ENCODE peak calls at places on chromosomes 1 and 21, in six cellular contexts. U is osteoblast; F is esophagus squamous epithelium; P is CD4-positive, alpha-beta memory T cell; M is HCT116; H is sigmoid colon. Z is an unnamed sample. For H3K4me1, the result is how much of the 10 kb centered on the place peaks cover.

GRCh38 chr1:153494976-153495535 is 34.6 kb upstream of the S100A7 start:
- DNase-seq in U (no peak), F (no peak), P (peak), M (peak), H (peak), Z (peak)

GRCh38 chr1:241950390-241950789 is 7.2 kb upstream of the BECN2 start:
- DNase-seq in U (no peak), F (no peak), P (no peak), M (no peak), H (no peak), Z (no peak)

GRCh38 chr21:46639489-46640386 is 4.3 kb downstream of the PRMT2 start:
- DNase-seq in U (no peak), F (no peak), P (peak), M (no peak), H (no peak), Z (peak)

GRCh38 chr1:8040586-8040985 is 14.5 kb upstream of the ERRFI1 start:
- DNase-seq in U (peak), F (peak), P (no peak), M (peak), H (peak), Z (no peak)

GRCh38 chr1:118077331-118078055 is 107.5 kb downstream of the SPAG17 start:
- DNase-seq in U (peak), F (no peak), P (no peak), M (peak), H (no peak), Z (peak)

GRCh38 chr1:11052839-11053757 is 6.1 kb upstream of the MASP2 start:
- DNase-seq in U (peak), F (no peak), P (no peak), M (no peak), H (no peak), Z (no peak)

GRCh38 chr1:27575861-27576331 is 28.0 kb downstream of the AHDC1 start:
- DNase-seq in U (peak), F (no peak), P (no peak), M (no peak), H (peak), Z (peak)

GRCh38 chr1:186927884-186928283 is 99.1 kb downstream of the PLA2G4A start:
- DNase-seq in U (no peak), F (no peak), P (no peak), M (no peak), H (no peak), Z (no peak)

GRCh38 chr1:63321061-63321787 is 1.1 kb upstream of the FOXD3 start:
- DNase-seq in U (peak), F (no peak), P (no peak), M (no peak), H (no peak), Z (no peak)

GRCh38 chr1:184792450-184792969 is 37.9 kb upstream of the EDEM3 start:
- DNase-seq in U (peak), F (no peak), P (no peak), M (peak), H (peak), Z (peak)

GRCh38 chr1:247375747-247376146 is 40.2 kb upstream of the NLRP3 start:
- DNase-seq in U (no peak), F (no peak), P (no peak), M (no peak), H (no peak), Z (no peak)

GRCh38 chr1:156247460-156248322 is at the start of gene PAQR6:
- DNase-seq in U (peak), F (no peak), P (no peak), M (no peak), H (peak), Z (no peak)

GRCh38 chr1:219945795-219946194 is 17.4 kb upstream of the SLC30A10 start:
- DNase-seq in U (no peak), F (no peak), P (no peak), M (no peak), H (no peak), Z (no peak)

GRCh38 chr1:20988030-20988825 is 188.5 kb downstream of the EIF4G3 start:
- DNase-seq in U (no peak), F (no peak), P (no peak), M (no peak), H (no peak), Z (no peak)

GRCh38 chr21:15752763-15753407 is 23.1 kb downstream of the USP25 start:
- DNase-seq in U (no peak), F (no peak), P (no peak), M (no peak), H (no peak), Z (no peak)

GRCh38 chr21:33028759-33029511 is 3.2 kb downstream of the OLIG2 start:
- DNase-seq in U (peak), F (no peak), P (peak), M (no peak), H (peak), Z (no peak)

GRCh38 chr1:38175062-38175461 is 128.5 kb upstream of the POU3F1 start:
- DNase-seq in U (no peak), F (no peak), P (no peak), M (no peak), H (no peak), Z (no peak)

GRCh38 chr1:181514298-181515290 is 31.3 kb downstream of the CACNA1E start:
- DNase-seq in U (no peak), F (no peak), P (no peak), M (no peak), H (no peak), Z (peak)

GRCh38 chr1:165899461-165899941 is 72.1 kb downstream of the UCK2 start:
- DNase-seq in U (peak), F (no peak), P (no peak), M (no peak), H (no peak), Z (no peak)

GRCh38 chr1:32925360-32926142 is 24.4 kb upstream of the TMEM54 start:
- DNase-seq in U (peak), F (no peak), P (peak), M (no peak), H (no peak), Z (peak)

GRCh38 chr1:21693732-21694131 is 24.6 kb upstream of the RAP1GAP start:
- DNase-seq in U (no peak), F (no peak), P (no peak), M (no peak), H (no peak), Z (no peak)

GRCh38 chr1:32068891-32069590 is 3.7 kb upstream of the TMEM39B start:
- DNase-seq in U (peak), F (no peak), P (no peak), M (no peak), H (no peak), Z (peak)

GRCh38 chr1:232377494-232377770 is 252.5 kb downstream of the SIPA1L2 start:
- DNase-seq in U (no peak), F (no peak), P (no peak), M (peak), H (peak), Z (no peak)

GRCh38 chr1:108570128-108570527 is 10.2 kb downstream of the EEIG2 start:
- DNase-seq in U (no peak), F (no peak), P (peak), M (peak), H (no peak), Z (peak)

GRCh38 chr1:234309598-234310459 is 63.4 kb upstream of the COA6 start:
- DNase-seq in U (peak), F (no peak), P (peak), M (peak), H (no peak), Z (peak)

GRCh38 chr21:35989185-35989735 is 71.1 kb downstream of the SETD4 start:
- DNase-seq in U (peak), F (no peak), P (no peak), M (no peak), H (no peak), Z (peak)

GRCh38 chr1:28115267-28115666 is 26.9 kb upstream of the EYA3 start:
- DNase-seq in U (no peak), F (no peak), P (peak), M (no peak), H (no peak), Z (peak)

GRCh38 chr1:177902151-177902765 is 67.6 kb downstream of the SEC16B start:
- DNase-seq in U (no peak), F (no peak), P (no peak), M (no peak), H (no peak), Z (no peak)

GRCh38 chr1:152957561-152957960 is 10.6 kb downstream of the SPRR5 start:
- DNase-seq in U (no peak), F (no peak), P (no peak), M (no peak), H (no peak), Z (no peak)

GRCh38 chr1:2343023-2343935 is 48.1 kb downstream of the MORN1 start:
- DNase-seq in U (no peak), F (no peak), P (no peak), M (no peak), H (no peak), Z (no peak)

GRCh38 chr1:1894354-1895049 is 3.6 kb upstream of the GNB1 start:
- DNase-seq in U (peak), F (no peak), P (no peak), M (no peak), H (peak), Z (no peak)

GRCh38 chr1:21887216-21887736 is 49.8 kb downstream of the HSPG2 start:
- DNase-seq in U (no peak), F (no peak), P (no peak), M (no peak), H (no peak), Z (no peak)

GRCh38 chr1:223667484-223668182 is 2.1 kb upstream of the CAPN8 start:
- DNase-seq in U (peak), F (no peak), P (no peak), M (no peak), H (no peak), Z (no peak)

GRCh38 chr1:7069888-7070287 is 284.6 kb downstream of the CAMTA1 start:
- DNase-seq in U (peak), F (no peak), P (no peak), M (no peak), H (no peak), Z (peak)

GRCh38 chr1:175217674-175218073 is 25.1 kb upstream of the KIAA0040 start:
- DNase-seq in U (no peak), F (no peak), P (no peak), M (no peak), H (no peak), Z (no peak)

GRCh38 chr1:62188111-62188510 is 6.5 kb upstream of the L1TD1 start:
- DNase-seq in U (no peak), F (no peak), P (no peak), M (no peak), H (no peak), Z (no peak)

GRCh38 chr21:39845581-39846130 is 21.6 kb upstream of the PCP4 start:
- DNase-seq in U (no peak), F (no peak), P (no peak), M (no peak), H (no peak), Z (no peak)

GRCh38 chr1:161119379-161120061 is 1.6 kb downstream of the NIT1 start:
- DNase-seq in U (peak), F (no peak), P (peak), M (peak), H (peak), Z (peak)

GRCh38 chr1:21451981-21452411 is 12.1 kb downstream of the NBPF3 start:
- DNase-seq in U (no peak), F (no peak), P (no peak), M (no peak), H (no peak), Z (no peak)

DNA sequence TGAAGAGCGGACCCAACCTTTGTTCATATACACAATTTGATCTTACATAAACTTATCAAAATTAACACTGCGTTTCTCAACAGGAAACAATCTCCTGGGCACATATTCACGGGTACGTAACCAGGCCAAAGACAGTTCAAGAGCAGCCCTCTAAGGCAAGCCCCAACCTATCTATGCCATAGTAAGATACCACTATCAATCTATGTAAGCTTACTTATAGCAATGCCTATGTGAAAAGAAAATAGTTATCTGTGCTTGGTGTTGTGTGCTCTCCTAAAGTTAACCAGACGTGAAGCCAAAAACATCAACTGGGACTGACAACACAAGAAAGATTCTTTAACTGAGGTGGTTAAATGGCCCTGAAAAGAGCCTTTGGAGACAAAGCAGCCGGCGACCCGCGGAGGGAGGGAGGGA is 49.4 kb upstream of the BOLA1 start:
- DNase-seq in U (no peak), F (no peak), P (peak), M (no peak), H (no peak), Z (peak)
- H3K27ac ChIP-seq in U (peak), F (peak), P (peak), M (peak), H (peak), Z (peak)

DNA sequence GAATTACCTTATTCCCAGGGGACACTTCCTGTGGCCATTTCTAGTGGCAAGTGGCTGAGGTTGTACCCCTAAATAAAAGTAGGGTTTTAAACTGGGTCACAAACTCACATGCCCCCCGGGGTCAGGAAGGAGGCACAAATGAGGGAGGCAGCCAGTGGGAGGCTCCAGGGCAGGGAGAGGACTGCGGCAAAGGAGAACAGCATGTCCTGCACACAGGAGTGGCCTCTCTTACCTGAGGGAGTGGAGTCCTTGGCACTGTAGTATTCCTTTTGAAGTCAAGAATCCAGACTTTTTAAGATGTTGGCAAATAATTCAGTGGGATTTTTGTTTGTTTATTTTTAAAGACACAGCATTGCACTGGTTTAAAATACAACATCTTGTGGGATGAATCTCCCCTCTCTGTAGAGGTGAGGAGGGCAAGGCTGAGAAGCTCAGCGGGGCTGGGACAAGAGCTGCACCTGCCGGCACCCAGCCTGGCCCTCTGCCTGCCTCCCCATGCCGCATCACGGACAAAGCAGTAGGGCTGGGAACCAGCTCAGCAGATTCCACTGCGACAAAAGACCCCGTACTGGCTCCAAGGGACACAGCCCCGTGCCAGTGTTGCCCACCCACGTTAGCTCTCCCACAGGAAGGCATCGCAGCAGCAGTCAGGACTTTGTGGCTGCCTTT is 22.2 kb downstream of the SPSB1 start:
- DNase-seq in U (no peak), F (no peak), P (no peak), M (no peak), H (no peak), Z (no peak)
- H3K4me1 ChIP-seq in U (under half), F (half or more), P (under half), M (under half), H (half or more), Z (under half)

DNA sequence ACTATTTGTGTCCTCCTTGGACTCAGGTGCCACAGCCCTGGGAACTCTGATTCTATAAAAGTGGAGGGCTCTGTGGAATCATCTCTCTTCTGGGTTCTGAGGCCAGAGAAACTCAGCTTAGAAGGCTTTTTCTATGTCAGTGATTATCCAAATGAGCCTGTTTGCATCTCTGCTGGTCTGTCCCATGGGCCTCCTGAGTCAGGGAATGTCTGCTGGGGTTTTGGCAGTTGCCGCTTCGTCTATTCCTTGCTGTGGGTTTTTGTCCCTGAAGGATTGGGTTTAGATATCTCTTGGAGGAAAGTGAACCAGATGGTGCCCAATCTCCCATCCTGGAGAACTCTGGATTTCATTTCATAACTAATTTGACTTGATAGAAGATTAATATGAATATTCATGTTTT is 297.6 kb downstream of the HHAT start:
- DNase-seq in U (peak), F (no peak), P (no peak), M (no peak), H (no peak), Z (no peak)
- H3K27ac ChIP-seq in U (no peak), F (no peak), P (no peak), M (no peak), H (no peak), Z (no peak)

DNA sequence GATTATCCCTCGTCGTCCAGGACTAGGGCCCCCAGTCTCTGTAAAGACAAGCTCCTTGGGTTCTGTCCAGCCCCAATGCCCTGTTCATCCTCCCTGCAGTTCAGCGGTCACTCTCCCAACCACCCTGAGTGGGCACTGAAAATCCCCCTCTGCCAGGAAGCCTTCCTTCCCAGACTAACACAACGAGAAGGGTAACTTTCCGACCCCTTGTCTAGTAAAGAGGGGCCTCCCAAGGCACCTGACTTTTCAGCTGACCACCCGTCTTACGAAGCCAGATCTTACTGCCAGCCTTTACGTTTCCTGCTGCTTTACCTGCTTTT is 13.4 kb downstream of the TMEM9 start:
- DNase-seq in U (no peak), F (no peak), P (no peak), M (no peak), H (no peak), Z (no peak)
- H3K4me1 ChIP-seq in U (under half), F (half or more), P (under half), M (under half), H (under half), Z (under half)

GRCh38 chr21:45303111-45303615 is 15.5 kb upstream of the POFUT2 start:
- DNase-seq in U (no peak), F (no peak), P (no peak), M (no peak), H (peak), Z (no peak)
- H3K27ac ChIP-seq in U (no peak), F (peak), P (peak), M (no peak), H (peak), Z (no peak)

GRCh38 chr1:26111530-26112406 is at the start of gene PDIK1L:
- DNase-seq in U (peak), F (peak), P (peak), M (peak), H (peak), Z (peak)

GRCh38 chr1:26112407-26112775 is 767 bp downstream of the PDIK1L start:
- DNase-seq in U (no peak), F (no peak), P (no peak), M (no peak), H (no peak), Z (no peak)

GRCh38 chr1:26110731-26111529 is 694 bp upstream of the PDIK1L start:
- DNase-seq in U (peak), F (no peak), P (peak), M (peak), H (peak), Z (peak)

GRCh38 chr1:26114165-26114927 is 2.7 kb downstream of the PDIK1L start:
- DNase-seq in U (peak), F (no peak), P (no peak), M (no peak), H (no peak), Z (no peak)

GRCh38 chr1:26109229-26110164 is 2.1 kb upstream of the PDIK1L start:
- DNase-seq in U (peak), F (no peak), P (no peak), M (no peak), H (no peak), Z (no peak)
- H3K4me1 ChIP-seq in U (under half), F (under half), P (under half), M (under half), H (under half), Z (under half)

Z was measured in cardiac muscle cell.